ENCODE peak calls at places on chromosomes 5 and 9, in six cellular contexts. A, K, E, M, C and U are unnamed samples.
A peak's percentile ranks its signal among the peaks of the same experiment; 100 is the strongest.

GRCh38 chr9:14433841-14434511 is 120.0 kb upstream of the NFIB start:
- DNase-seq in A (peak; percentile 1), E (peak; percentile 7), K (peak; percentile 46), C (peak; percentile 53), M (no peak), U (peak; percentile 42)

GRCh38 chr5:67244345-67244793 is 47.8 kb upstream of the CD180 start:
- DNase-seq in C (no peak), K (no peak), M (no peak), E (no peak), A (peak; percentile 26), U (no peak)

GRCh38 chr9:104280216-104280585 is 186.1 kb downstream of the SMC2 start:
- DNase-seq in C (no peak), K (no peak), E (no peak), M (no peak), A (no peak), U (no peak)

GRCh38 chr5:78364005-78364404 is 3.6 kb downstream of the SCAMP1 start:
- DNase-seq in M (no peak), E (no peak), C (no peak), A (no peak), K (no peak), U (no peak)

GRCh38 chr9:83061036-83061435 is 1.9 kb downstream of the RASEF start:
- DNase-seq in K (no peak), E (no peak), C (no peak), A (no peak), M (no peak), U (no peak)

GRCh38 chr9:96149881-96150280 is 152.1 kb downstream of the HSD17B3 start:
- DNase-seq in E (no peak), K (no peak), A (no peak), M (no peak), C (no peak), U (no peak)

GRCh38 chr5:128121679-128122078 is 38.1 kb downstream of the SLC12A2 start:
- DNase-seq in M (no peak), E (no peak), K (no peak), A (no peak), C (no peak), U (no peak)

GRCh38 chr5:150053231-150053626 is 33.1 kb downstream of the CSF1R start:
- DNase-seq in M (no peak), C (no peak), A (no peak), E (no peak), K (no peak), U (no peak)

GRCh38 chr9:107389617-107390071 is 99.9 kb downstream of the KLF4 start:
- DNase-seq in A (no peak), M (peak; percentile 62), K (no peak), C (no peak), E (no peak), U (no peak)